ENCODE peak calls at places on chromosomes 12 and 14, in nine cellular contexts. One of them, this sample, is unnamed.

GRCh38 chr12:82530394-82530793 is 156.3 kb upstream of the TMTC2 start:
- DNase-seq in ascending aorta: no peak
- DNase-seq in neural progenitor cell: no peak
- DNase-seq in GM12864: no peak
- DNase-seq in heart left ventricle: no peak
- DNase-seq in NB4: no peak
- DNase-seq in astrocyte of the spinal cord: no peak
- DNase-seq in AG09309: no peak
- DNase-seq in fibroblast of lung: no peak
- DNase-seq in this sample: no peak

GRCh38 chr12:75712223-75712622 is 200.8 kb upstream of the KRR1 start:
- DNase-seq in ascending aorta: no peak
- DNase-seq in neural progenitor cell: no peak
- DNase-seq in GM12864: no peak
- DNase-seq in heart left ventricle: no peak
- DNase-seq in NB4: no peak
- DNase-seq in astrocyte of the spinal cord: peak
- DNase-seq in AG09309: no peak
- DNase-seq in fibroblast of lung: peak
- DNase-seq in this sample: no peak

GRCh38 chr14:78851189-78851588 is 681.0 kb downstream of the NRXN3 start:
- DNase-seq in ascending aorta: no peak
- DNase-seq in neural progenitor cell: no peak
- DNase-seq in GM12864: no peak
- DNase-seq in heart left ventricle: no peak
- DNase-seq in NB4: no peak
- DNase-seq in astrocyte of the spinal cord: no peak
- DNase-seq in AG09309: no peak
- DNase-seq in fibroblast of lung: no peak
- DNase-seq in this sample: no peak

GRCh38 chr14:93953739-93954515 is 22.4 kb downstream of the ASB2 start:
- DNase-seq in ascending aorta: no peak
- DNase-seq in neural progenitor cell: no peak
- DNase-seq in GM12864: no peak
- DNase-seq in heart left ventricle: no peak
- DNase-seq in NB4: peak
- DNase-seq in astrocyte of the spinal cord: no peak
- DNase-seq in AG09309: no peak
- DNase-seq in fibroblast of lung: no peak
- DNase-seq in this sample: no peak

GRCh38 chr12:4440187-4440941 is 5.3 kb downstream of the FGF6 start:
- DNase-seq in ascending aorta: no peak
- DNase-seq in neural progenitor cell: peak
- DNase-seq in GM12864: no peak
- DNase-seq in heart left ventricle: no peak
- DNase-seq in NB4: no peak
- DNase-seq in astrocyte of the spinal cord: no peak
- DNase-seq in AG09309: no peak
- DNase-seq in fibroblast of lung: no peak
- DNase-seq in this sample: no peak

GRCh38 chr14:68673464-68673863 is 119.4 kb downstream of the ZFP36L1 start:
- DNase-seq in ascending aorta: no peak
- DNase-seq in neural progenitor cell: no peak
- DNase-seq in GM12864: no peak
- DNase-seq in heart left ventricle: no peak
- DNase-seq in NB4: no peak
- DNase-seq in astrocyte of the spinal cord: no peak
- DNase-seq in AG09309: no peak
- DNase-seq in fibroblast of lung: no peak
- DNase-seq in this sample: no peak

GRCh38 chr12:132489078-132489601 is 811 bp upstream of the FBRSL1 start:
- DNase-seq in ascending aorta: no peak
- DNase-seq in neural progenitor cell: peak
- DNase-seq in GM12864: no peak
- DNase-seq in heart left ventricle: peak
- DNase-seq in NB4: peak
- DNase-seq in astrocyte of the spinal cord: no peak
- DNase-seq in AG09309: no peak
- DNase-seq in fibroblast of lung: no peak
- DNase-seq in this sample: no peak

GRCh38 chr14:51575225-51576111 is 76.2 kb upstream of the FRMD6 start:
- DNase-seq in ascending aorta: no peak
- DNase-seq in neural progenitor cell: no peak
- DNase-seq in GM12864: no peak
- DNase-seq in heart left ventricle: no peak
- DNase-seq in NB4: no peak
- DNase-seq in astrocyte of the spinal cord: no peak
- DNase-seq in AG09309: no peak
- DNase-seq in fibroblast of lung: no peak
- DNase-seq in this sample: no peak

GRCh38 chr12:124872068-124872719 is 8.5 kb upstream of the SCARB1 start:
- DNase-seq in ascending aorta: no peak
- DNase-seq in neural progenitor cell: peak
- DNase-seq in GM12864: no peak
- DNase-seq in heart left ventricle: no peak
- DNase-seq in NB4: no peak
- DNase-seq in astrocyte of the spinal cord: no peak
- DNase-seq in AG09309: no peak
- DNase-seq in fibroblast of lung: no peak
- DNase-seq in this sample: no peak

GRCh38 chr12:128853321-128854197 is at the start of gene GLT1D1:
- DNase-seq in ascending aorta: no peak
- DNase-seq in neural progenitor cell: peak
- DNase-seq in GM12864: no peak
- DNase-seq in heart left ventricle: no peak
- DNase-seq in NB4: no peak
- DNase-seq in astrocyte of the spinal cord: no peak
- DNase-seq in AG09309: no peak
- DNase-seq in fibroblast of lung: no peak
- DNase-seq in this sample: no peak

GRCh38 chr12:66693901-66694513 is 15.1 kb upstream of the GRIP1 start:
- DNase-seq in ascending aorta: no peak
- DNase-seq in neural progenitor cell: peak
- DNase-seq in GM12864: peak
- DNase-seq in heart left ventricle: no peak
- DNase-seq in NB4: peak
- DNase-seq in astrocyte of the spinal cord: peak
- DNase-seq in AG09309: peak
- DNase-seq in fibroblast of lung: peak
- DNase-seq in this sample: peak

GRCh38 chr14:90381011-90381790 is 15.6 kb upstream of the CALM1 start:
- DNase-seq in ascending aorta: no peak
- DNase-seq in neural progenitor cell: peak
- DNase-seq in GM12864: no peak
- DNase-seq in heart left ventricle: no peak
- DNase-seq in NB4: no peak
- DNase-seq in astrocyte of the spinal cord: no peak
- DNase-seq in AG09309: no peak
- DNase-seq in fibroblast of lung: peak
- DNase-seq in this sample: peak

GRCh38 chr14:103846569-103847438 is 571 bp downstream of the PPP1R13B start:
- DNase-seq in ascending aorta: no peak
- DNase-seq in neural progenitor cell: peak
- DNase-seq in GM12864: no peak
- DNase-seq in heart left ventricle: peak
- DNase-seq in NB4: no peak
- DNase-seq in astrocyte of the spinal cord: no peak
- DNase-seq in AG09309: no peak
- DNase-seq in fibroblast of lung: peak
- DNase-seq in this sample: peak

GRCh38 chr12:31702047-31702446 is 26.8 kb downstream of the AMN1 start:
- DNase-seq in ascending aorta: no peak
- DNase-seq in neural progenitor cell: peak
- DNase-seq in GM12864: no peak
- DNase-seq in heart left ventricle: no peak
- DNase-seq in NB4: peak
- DNase-seq in astrocyte of the spinal cord: peak
- DNase-seq in AG09309: no peak
- DNase-seq in fibroblast of lung: peak
- DNase-seq in this sample: no peak

GRCh38 chr12:12474931-12475485 is 87.7 kb downstream of the DUSP16 start:
- DNase-seq in ascending aorta: no peak
- DNase-seq in neural progenitor cell: no peak
- DNase-seq in GM12864: peak
- DNase-seq in heart left ventricle: peak
- DNase-seq in NB4: peak
- DNase-seq in astrocyte of the spinal cord: peak
- DNase-seq in AG09309: no peak
- DNase-seq in fibroblast of lung: peak
- DNase-seq in this sample: no peak

GRCh38 chr12:120925740-120926563 is 21.8 kb upstream of the SPPL3 start:
- DNase-seq in ascending aorta: no peak
- DNase-seq in neural progenitor cell: no peak
- DNase-seq in GM12864: no peak
- DNase-seq in heart left ventricle: no peak
- DNase-seq in NB4: no peak
- DNase-seq in astrocyte of the spinal cord: no peak
- DNase-seq in AG09309: no peak
- DNase-seq in fibroblast of lung: no peak
- DNase-seq in this sample: no peak

GRCh38 chr12:130493951-130494350 is 156.3 kb downstream of the PIWIL1 start:
- DNase-seq in ascending aorta: no peak
- DNase-seq in neural progenitor cell: no peak
- DNase-seq in GM12864: no peak
- DNase-seq in heart left ventricle: no peak
- DNase-seq in NB4: no peak
- DNase-seq in astrocyte of the spinal cord: no peak
- DNase-seq in AG09309: no peak
- DNase-seq in fibroblast of lung: no peak
- DNase-seq in this sample: no peak

GRCh38 chr14:94163806-94164205 is 10.3 kb upstream of the PPP4R4 start:
- DNase-seq in ascending aorta: no peak
- DNase-seq in neural progenitor cell: peak
- DNase-seq in GM12864: no peak
- DNase-seq in heart left ventricle: no peak
- DNase-seq in NB4: no peak
- DNase-seq in astrocyte of the spinal cord: no peak
- DNase-seq in AG09309: no peak
- DNase-seq in fibroblast of lung: no peak
- DNase-seq in this sample: no peak

GRCh38 chr14:100673085-100673806 is 53.4 kb upstream of the DLK1 start:
- DNase-seq in ascending aorta: no peak
- DNase-seq in neural progenitor cell: peak
- DNase-seq in GM12864: no peak
- DNase-seq in heart left ventricle: no peak
- DNase-seq in NB4: peak
- DNase-seq in astrocyte of the spinal cord: no peak
- DNase-seq in AG09309: no peak
- DNase-seq in fibroblast of lung: no peak
- DNase-seq in this sample: peak

GRCh38 chr14:22849212-22849819 is 12.9 kb downstream of the MMP14 start:
- DNase-seq in ascending aorta: peak
- DNase-seq in neural progenitor cell: no peak
- DNase-seq in GM12864: no peak
- DNase-seq in heart left ventricle: peak
- DNase-seq in NB4: no peak
- DNase-seq in astrocyte of the spinal cord: no peak
- DNase-seq in AG09309: no peak
- DNase-seq in fibroblast of lung: peak
- DNase-seq in this sample: peak

GRCh38 chr14:22846811-22847307 is 10.5 kb downstream of the MMP14 start:
- DNase-seq in ascending aorta: no peak
- DNase-seq in neural progenitor cell: no peak
- DNase-seq in GM12864: no peak
- DNase-seq in heart left ventricle: no peak
- DNase-seq in NB4: no peak
- DNase-seq in astrocyte of the spinal cord: no peak
- DNase-seq in AG09309: no peak
- DNase-seq in fibroblast of lung: no peak
- DNase-seq in this sample: no peak

GRCh38 chr14:22845821-22846625 is 9.6 kb downstream of the MMP14 start:
- DNase-seq in ascending aorta: no peak
- DNase-seq in neural progenitor cell: no peak
- DNase-seq in GM12864: no peak
- DNase-seq in heart left ventricle: no peak
- DNase-seq in NB4: no peak
- DNase-seq in astrocyte of the spinal cord: no peak
- DNase-seq in AG09309: no peak
- DNase-seq in fibroblast of lung: no peak
- DNase-seq in this sample: no peak

GRCh38 chr14:22847661-22848341 is 11.4 kb downstream of the MMP14 start:
- DNase-seq in ascending aorta: no peak
- DNase-seq in neural progenitor cell: peak
- DNase-seq in GM12864: no peak
- DNase-seq in heart left ventricle: no peak
- DNase-seq in NB4: peak
- DNase-seq in astrocyte of the spinal cord: peak
- DNase-seq in AG09309: no peak
- DNase-seq in fibroblast of lung: peak
- DNase-seq in this sample: no peak

GRCh38 chr14:22848391-22849164 is 12.2 kb downstream of the MMP14 start:
- DNase-seq in ascending aorta: no peak
- DNase-seq in neural progenitor cell: peak
- DNase-seq in GM12864: no peak
- DNase-seq in heart left ventricle: peak
- DNase-seq in NB4: no peak
- DNase-seq in astrocyte of the spinal cord: peak
- DNase-seq in AG09309: no peak
- DNase-seq in fibroblast of lung: peak
- DNase-seq in this sample: peak
- H3K4me3 ChIP-seq in ascending aorta: peak
- H3K4me3 ChIP-seq in neural progenitor cell: no peak
- H3K4me3 ChIP-seq in GM12864: no peak
- H3K4me3 ChIP-seq in heart left ventricle: peak
- H3K4me3 ChIP-seq in NB4: no peak
- H3K4me3 ChIP-seq in astrocyte of the spinal cord: no peak
- H3K4me3 ChIP-seq in AG09309: no peak
- H3K4me3 ChIP-seq in fibroblast of lung: no peak
- H3K4me3 ChIP-seq in this sample: no peak

GRCh38 chr14:105323663-105324062 is 9.1 kb downstream of the PACS2 start:
- DNase-seq in ascending aorta: no peak
- DNase-seq in neural progenitor cell: no peak
- DNase-seq in GM12864: no peak
- DNase-seq in heart left ventricle: no peak
- DNase-seq in NB4: no peak
- DNase-seq in astrocyte of the spinal cord: no peak
- DNase-seq in AG09309: no peak
- DNase-seq in fibroblast of lung: no peak
- DNase-seq in this sample: no peak
- H3K4me3 ChIP-seq in ascending aorta: no peak
- H3K4me3 ChIP-seq in neural progenitor cell: no peak
- H3K4me3 ChIP-seq in GM12864: no peak
- H3K4me3 ChIP-seq in heart left ventricle: no peak
- H3K4me3 ChIP-seq in NB4: no peak
- H3K4me3 ChIP-seq in astrocyte of the spinal cord: no peak
- H3K4me3 ChIP-seq in AG09309: no peak
- H3K4me3 ChIP-seq in fibroblast of lung: no peak
- H3K4me3 ChIP-seq in this sample: no peak

GRCh38 chr12:27554003-27554402 is 30.0 kb downstream of the PPFIBP1 start:
- DNase-seq in ascending aorta: no peak
- DNase-seq in neural progenitor cell: no peak
- DNase-seq in GM12864: no peak
- DNase-seq in heart left ventricle: no peak
- DNase-seq in NB4: no peak
- DNase-seq in astrocyte of the spinal cord: no peak
- DNase-seq in AG09309: no peak
- DNase-seq in fibroblast of lung: no peak
- DNase-seq in this sample: no peak
- H3K4me3 ChIP-seq in ascending aorta: peak
- H3K4me3 ChIP-seq in neural progenitor cell: no peak
- H3K4me3 ChIP-seq in GM12864: no peak
- H3K4me3 ChIP-seq in heart left ventricle: no peak
- H3K4me3 ChIP-seq in NB4: no peak
- H3K4me3 ChIP-seq in astrocyte of the spinal cord: no peak
- H3K4me3 ChIP-seq in AG09309: no peak
- H3K4me3 ChIP-seq in fibroblast of lung: peak
- H3K4me3 ChIP-seq in this sample: no peak

GRCh38 chr12:47813491-47814196 is 6.1 kb downstream of the HDAC7 start:
- DNase-seq in ascending aorta: no peak
- DNase-seq in neural progenitor cell: peak
- DNase-seq in GM12864: no peak
- DNase-seq in heart left ventricle: peak
- DNase-seq in NB4: peak
- DNase-seq in astrocyte of the spinal cord: no peak
- DNase-seq in AG09309: no peak
- DNase-seq in fibroblast of lung: no peak
- DNase-seq in this sample: peak
- H3K4me3 ChIP-seq in ascending aorta: peak
- H3K4me3 ChIP-seq in neural progenitor cell: peak
- H3K4me3 ChIP-seq in GM12864: peak
- H3K4me3 ChIP-seq in heart left ventricle: peak
- H3K4me3 ChIP-seq in NB4: peak
- H3K4me3 ChIP-seq in astrocyte of the spinal cord: peak
- H3K4me3 ChIP-seq in AG09309: peak
- H3K4me3 ChIP-seq in fibroblast of lung: peak
- H3K4me3 ChIP-seq in this sample: no peak

This sample was measured in body of pancreas.